ENCODE peak calls at places on chromosomes 16 and 17, in seven cellular contexts. E is C1 segment of cervical spinal cord; K is activated naive CD4-positive, alpha-beta T cell treated with anti-CD3 and anti-CD28 coated beads for 36 hours; N is T-helper 2 cell; R is heart right ventricle; Q is AG04450; B is MV-4-11. I is an unnamed sample.

GRCh38 chr16:67561501-67561823 is 864 bp upstream of the CTCF start:
- DNase-seq in K (no peak), B (no peak), N (no peak), Q (no peak), R (no peak), E (no peak), I (no peak)

GRCh38 chr17:83195330-83196087 is 116.1 kb downstream of the METRNL start:
- DNase-seq in R (no peak), B (no peak), E (no peak), N (no peak), K (peak; percentile 3), Q (no peak), I (peak; percentile 97)

GRCh38 chr16:17149904-17150483 is 320.8 kb downstream of the XYLT1 start:
- DNase-seq in B (peak; percentile 8), K (no peak), R (no peak), N (no peak), Q (no peak), E (no peak), I (no peak)

GRCh38 chr17:5466295-5466694 is 2.5 kb downstream of the DHX33 start:
- DNase-seq in E (no peak), R (no peak), Q (no peak), K (no peak), N (no peak), B (no peak), I (no peak)

GRCh38 chr16:46714797-46715591 is 25.5 kb downstream of the ORC6 start:
- DNase-seq in E (no peak), R (no peak), B (no peak), N (no peak), Q (no peak), K (no peak), I (no peak)

GRCh38 chr17:63774141-63774981 is at the start of gene DDX42:
- DNase-seq in E (peak; percentile 35), R (peak; percentile 92), B (peak; percentile 39), N (peak; percentile 86), K (peak; percentile 94), Q (no peak), I (peak; percentile 54)

GRCh38 chr16:20844054-20844453 is 37.7 kb downstream of the REXO5 start:
- DNase-seq in K (no peak), B (no peak), R (no peak), Q (no peak), E (no peak), N (no peak), I (no peak)

GRCh38 chr17:327296-327695 is 25.3 kb downstream of the RPH3AL start:
- DNase-seq in E (no peak), K (no peak), N (no peak), Q (no peak), R (no peak), B (no peak), I (no peak)

GRCh38 chr17:18038149-18038850 is 668 bp downstream of the ATPAF2 start:
- DNase-seq in B (peak; percentile 78), K (peak; percentile 30), R (no peak), N (no peak), E (no peak), Q (no peak), I (no peak)

GRCh38 chr17:30472238-30472890 is 4.8 kb upstream of the GOSR1 start:
- DNase-seq in Q (no peak), K (no peak), N (no peak), E (no peak), B (no peak), R (no peak), I (no peak)

GRCh38 chr16:47624563-47624962 is 163.4 kb downstream of the PHKB start:
- DNase-seq in N (no peak), K (no peak), Q (no peak), B (no peak), R (no peak), E (no peak), I (no peak)

GRCh38 chr17:75785770-75786538 is 1.3 kb downstream of the UNK start:
- DNase-seq in Q (no peak), R (no peak), B (peak; percentile 77), K (no peak), N (no peak), E (peak; percentile 51), I (peak; percentile 60)

GRCh38 chr17:77375917-77376651 is 235.3 kb downstream of the SEC14L1 start:
- DNase-seq in Q (peak; percentile 65), K (peak; percentile 91), E (no peak), B (no peak), R (no peak), N (peak; percentile 49), I (peak; percentile 89)